ENCODE peak calls at places on chromosomes 2 and 18, in ten cellular contexts. One of them, this sample, is unnamed.

GRCh38 chr18:5466256-5466655 is 77.5 kb downstream of the EPB41L3 start:
- DNase-seq in heart right ventricle: no peak
- DNase-seq in adrenal gland: no peak
- DNase-seq in upper lobe of left lung: no peak
- DNase-seq in psoas muscle: no peak
- DNase-seq in endothelial cell of umbilical vein: peak; percentile 50
- DNase-seq in kidney epithelial cell: no peak
- DNase-seq in MM.1S: no peak
- DNase-seq in A549: no peak
- DNase-seq in cardiac fibroblast: no peak
- DNase-seq in this sample: no peak

GRCh38 chr2:212547716-212548458 is 9.3 kb upstream of the ERBB4 start:
- DNase-seq in heart right ventricle: no peak
- DNase-seq in adrenal gland: no peak
- DNase-seq in upper lobe of left lung: no peak
- DNase-seq in psoas muscle: no peak
- DNase-seq in endothelial cell of umbilical vein: no peak
- DNase-seq in kidney epithelial cell: no peak
- DNase-seq in MM.1S: no peak
- DNase-seq in A549: no peak
- DNase-seq in cardiac fibroblast: no peak
- DNase-seq in this sample: no peak

GRCh38 chr2:160836755-160837154 is 323.5 kb upstream of the TANK start:
- DNase-seq in heart right ventricle: no peak
- DNase-seq in adrenal gland: no peak
- DNase-seq in upper lobe of left lung: no peak
- DNase-seq in psoas muscle: no peak
- DNase-seq in endothelial cell of umbilical vein: no peak
- DNase-seq in kidney epithelial cell: peak; percentile 60
- DNase-seq in MM.1S: no peak
- DNase-seq in A549: no peak
- DNase-seq in cardiac fibroblast: peak; percentile 80
- DNase-seq in this sample: no peak

GRCh38 chr2:219557791-219558785 is 13.3 kb downstream of the OBSL1 start:
- DNase-seq in heart right ventricle: no peak
- DNase-seq in adrenal gland: no peak
- DNase-seq in upper lobe of left lung: no peak
- DNase-seq in psoas muscle: peak; percentile 45
- DNase-seq in endothelial cell of umbilical vein: no peak
- DNase-seq in kidney epithelial cell: no peak
- DNase-seq in MM.1S: no peak
- DNase-seq in A549: no peak
- DNase-seq in cardiac fibroblast: no peak
- DNase-seq in this sample: no peak

GRCh38 chr2:152466925-152467676 is 132.1 kb downstream of the FMNL2 start:
- DNase-seq in heart right ventricle: no peak
- DNase-seq in adrenal gland: no peak
- DNase-seq in upper lobe of left lung: peak; percentile 74
- DNase-seq in psoas muscle: no peak
- DNase-seq in endothelial cell of umbilical vein: no peak
- DNase-seq in kidney epithelial cell: no peak
- DNase-seq in MM.1S: peak; percentile 71
- DNase-seq in A549: no peak
- DNase-seq in cardiac fibroblast: peak; percentile 61
- DNase-seq in this sample: peak; percentile 89

GRCh38 chr2:127090281-127091128 is 16.4 kb downstream of the BIN1 start:
- DNase-seq in heart right ventricle: no peak
- DNase-seq in adrenal gland: no peak
- DNase-seq in upper lobe of left lung: no peak
- DNase-seq in psoas muscle: peak; percentile 90
- DNase-seq in endothelial cell of umbilical vein: no peak
- DNase-seq in kidney epithelial cell: no peak
- DNase-seq in MM.1S: no peak
- DNase-seq in A549: no peak
- DNase-seq in cardiac fibroblast: no peak
- DNase-seq in this sample: no peak

GRCh38 chr2:47644351-47644750 is 138.6 kb upstream of the MSH6 start:
- DNase-seq in heart right ventricle: no peak
- DNase-seq in adrenal gland: no peak
- DNase-seq in upper lobe of left lung: no peak
- DNase-seq in psoas muscle: no peak
- DNase-seq in endothelial cell of umbilical vein: no peak
- DNase-seq in kidney epithelial cell: no peak
- DNase-seq in MM.1S: no peak
- DNase-seq in A549: no peak
- DNase-seq in cardiac fibroblast: no peak
- DNase-seq in this sample: no peak

GRCh38 chr2:108536133-108536780 is 2.0 kb downstream of the LIMS1 start:
- DNase-seq in heart right ventricle: no peak
- DNase-seq in adrenal gland: no peak
- DNase-seq in upper lobe of left lung: no peak
- DNase-seq in psoas muscle: no peak
- DNase-seq in endothelial cell of umbilical vein: no peak
- DNase-seq in kidney epithelial cell: peak; percentile 54
- DNase-seq in MM.1S: no peak
- DNase-seq in A549: no peak
- DNase-seq in cardiac fibroblast: peak; percentile 78
- DNase-seq in this sample: no peak

GRCh38 chr2:6914829-6915228 is 2.4 kb upstream of the RNF144A start:
- DNase-seq in heart right ventricle: no peak
- DNase-seq in adrenal gland: peak; percentile 57
- DNase-seq in upper lobe of left lung: no peak
- DNase-seq in psoas muscle: no peak
- DNase-seq in endothelial cell of umbilical vein: peak; percentile 60
- DNase-seq in kidney epithelial cell: peak; percentile 66
- DNase-seq in MM.1S: no peak
- DNase-seq in A549: no peak
- DNase-seq in cardiac fibroblast: peak; percentile 47
- DNase-seq in this sample: no peak

DNA sequence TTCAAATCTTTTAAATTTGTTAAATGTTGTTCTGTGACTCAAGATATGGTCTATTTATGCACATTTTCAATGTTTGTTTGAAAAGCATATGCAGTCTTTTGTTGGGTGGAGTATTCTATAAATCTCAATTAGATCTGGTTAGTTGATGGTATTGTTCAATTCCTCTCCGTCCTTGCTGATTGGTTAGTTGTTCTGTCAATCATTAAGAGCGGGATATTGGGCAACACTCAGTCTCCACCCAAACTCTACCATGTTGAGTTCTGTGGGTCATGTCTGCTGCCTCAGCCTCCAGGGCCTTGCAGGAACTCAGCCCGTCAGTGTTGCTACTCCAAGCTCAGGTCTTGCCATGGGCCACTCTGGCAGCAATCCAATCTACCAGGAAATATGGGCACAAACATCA is 118.9 kb downstream of the VWA3B start:
- DNase-seq in heart right ventricle: no peak
- DNase-seq in adrenal gland: no peak
- DNase-seq in upper lobe of left lung: no peak
- DNase-seq in psoas muscle: no peak
- DNase-seq in endothelial cell of umbilical vein: no peak
- DNase-seq in kidney epithelial cell: no peak
- DNase-seq in MM.1S: no peak
- DNase-seq in A549: no peak
- DNase-seq in cardiac fibroblast: peak; percentile 11
- DNase-seq in this sample: no peak
- H3K4me3 ChIP-seq in heart right ventricle: no peak overlapping the region
- H3K4me3 ChIP-seq in adrenal gland: no peak overlapping the region
- H3K4me3 ChIP-seq in upper lobe of left lung: no peak overlapping the region
- H3K4me3 ChIP-seq in psoas muscle: no peak overlapping the region
- H3K4me3 ChIP-seq in endothelial cell of umbilical vein: no peak overlapping the region
- H3K4me3 ChIP-seq in kidney epithelial cell: no peak overlapping the region
- H3K4me3 ChIP-seq in MM.1S: no peak overlapping the region
- H3K4me3 ChIP-seq in A549: no peak overlapping the region
- H3K4me3 ChIP-seq in cardiac fibroblast: no peak overlapping the region
- H3K4me3 ChIP-seq in this sample: no peak overlapping the region

GRCh38 chr2:68720665-68721064 is 13.9 kb upstream of the ARHGAP25 start:
- DNase-seq in heart right ventricle: no peak
- DNase-seq in adrenal gland: no peak
- DNase-seq in upper lobe of left lung: no peak
- DNase-seq in psoas muscle: no peak
- DNase-seq in endothelial cell of umbilical vein: no peak
- DNase-seq in kidney epithelial cell: no peak
- DNase-seq in MM.1S: no peak
- DNase-seq in A549: no peak
- DNase-seq in cardiac fibroblast: no peak
- DNase-seq in this sample: no peak

GRCh38 chr2:68719912-68720311 is 14.7 kb upstream of the ARHGAP25 start:
- DNase-seq in heart right ventricle: no peak
- DNase-seq in adrenal gland: no peak
- DNase-seq in upper lobe of left lung: no peak
- DNase-seq in psoas muscle: no peak
- DNase-seq in endothelial cell of umbilical vein: no peak
- DNase-seq in kidney epithelial cell: no peak
- DNase-seq in MM.1S: no peak
- DNase-seq in A549: no peak
- DNase-seq in cardiac fibroblast: no peak
- DNase-seq in this sample: no peak

GRCh38 chr2:68726100-68726499 is 8.5 kb upstream of the ARHGAP25 start:
- DNase-seq in heart right ventricle: no peak
- DNase-seq in adrenal gland: no peak
- DNase-seq in upper lobe of left lung: no peak
- DNase-seq in psoas muscle: no peak
- DNase-seq in endothelial cell of umbilical vein: no peak
- DNase-seq in kidney epithelial cell: no peak
- DNase-seq in MM.1S: no peak
- DNase-seq in A549: no peak
- DNase-seq in cardiac fibroblast: no peak
- DNase-seq in this sample: no peak

GRCh38 chr2:68721482-68722071 is 13.0 kb upstream of the ARHGAP25 start:
- DNase-seq in heart right ventricle: no peak
- DNase-seq in adrenal gland: no peak
- DNase-seq in upper lobe of left lung: peak; percentile 39
- DNase-seq in psoas muscle: no peak
- DNase-seq in endothelial cell of umbilical vein: no peak
- DNase-seq in kidney epithelial cell: no peak
- DNase-seq in MM.1S: peak; percentile 78
- DNase-seq in A549: no peak
- DNase-seq in cardiac fibroblast: no peak
- DNase-seq in this sample: peak; percentile 71

GRCh38 chr2:68722712-68723111 is 11.9 kb upstream of the ARHGAP25 start:
- DNase-seq in heart right ventricle: no peak
- DNase-seq in adrenal gland: no peak
- DNase-seq in upper lobe of left lung: no peak
- DNase-seq in psoas muscle: no peak
- DNase-seq in endothelial cell of umbilical vein: no peak
- DNase-seq in kidney epithelial cell: no peak
- DNase-seq in MM.1S: no peak
- DNase-seq in A549: no peak
- DNase-seq in cardiac fibroblast: no peak
- DNase-seq in this sample: no peak
- TF ChIP-seq CTCF in heart right ventricle: no peak
- TF ChIP-seq CTCF in adrenal gland: no peak
- TF ChIP-seq CTCF in upper lobe of left lung: no peak
- TF ChIP-seq CTCF in psoas muscle: no peak
- TF ChIP-seq CTCF in endothelial cell of umbilical vein: no peak
- TF ChIP-seq CTCF in kidney epithelial cell: no peak
- TF ChIP-seq CTCF in MM.1S: peak; percentile 14
- TF ChIP-seq CTCF in A549: peak; percentile 7
- TF ChIP-seq CTCF in cardiac fibroblast: peak; percentile 12
- TF ChIP-seq CTCF in this sample: no peak

GRCh38 chr2:197708331-197708730 is 3.2 kb downstream of the MARS2 start:
- DNase-seq in heart right ventricle: no peak
- DNase-seq in adrenal gland: no peak
- DNase-seq in upper lobe of left lung: no peak
- DNase-seq in psoas muscle: no peak
- DNase-seq in endothelial cell of umbilical vein: peak; percentile 16
- DNase-seq in kidney epithelial cell: peak; percentile 14
- DNase-seq in MM.1S: no peak
- DNase-seq in A549: no peak
- DNase-seq in cardiac fibroblast: peak; percentile 82
- DNase-seq in this sample: no peak
- H3K4me3 ChIP-seq in heart right ventricle: no peak overlapping the region
- H3K4me3 ChIP-seq in adrenal gland: no peak overlapping the region
- H3K4me3 ChIP-seq in upper lobe of left lung: no peak overlapping the region
- H3K4me3 ChIP-seq in psoas muscle: peak overlapping the region; percentile 97
- H3K4me3 ChIP-seq in endothelial cell of umbilical vein: no peak overlapping the region
- H3K4me3 ChIP-seq in kidney epithelial cell: no peak overlapping the region
- H3K4me3 ChIP-seq in MM.1S: peak overlapping the region; percentile 23
- H3K4me3 ChIP-seq in A549: peak overlapping the region; percentile 64
- H3K4me3 ChIP-seq in cardiac fibroblast: no peak overlapping the region
- H3K4me3 ChIP-seq in this sample: peak overlapping the region; percentile 83

GRCh38 chr2:65722028-65722427 is 289.6 kb upstream of the SPRED2 start:
- DNase-seq in heart right ventricle: peak; percentile 20
- DNase-seq in adrenal gland: peak; percentile 57
- DNase-seq in upper lobe of left lung: no peak
- DNase-seq in psoas muscle: peak; percentile 67
- DNase-seq in endothelial cell of umbilical vein: no peak
- DNase-seq in kidney epithelial cell: no peak
- DNase-seq in MM.1S: no peak
- DNase-seq in A549: no peak
- DNase-seq in cardiac fibroblast: no peak
- DNase-seq in this sample: no peak
- TF ChIP-seq CTCF in heart right ventricle: no peak
- TF ChIP-seq CTCF in adrenal gland: peak; percentile 59
- TF ChIP-seq CTCF in upper lobe of left lung: no peak
- TF ChIP-seq CTCF in psoas muscle: peak; percentile 45
- TF ChIP-seq CTCF in endothelial cell of umbilical vein: no peak
- TF ChIP-seq CTCF in kidney epithelial cell: peak; percentile 26
- TF ChIP-seq CTCF in MM.1S: no peak
- TF ChIP-seq CTCF in A549: no peak
- TF ChIP-seq CTCF in cardiac fibroblast: no peak
- TF ChIP-seq CTCF in this sample: no peak